ENCODE peak calls at places on chromosomes 2 and 18, in seven cellular contexts. Q is Peyer's patch, E is left ventricle myocardium superior, B is anterior cingulate cortex, L is NCI-H748 treated with DMSO at 0.1 percent for 48 hours, D is NCI-H1694 treated with DMSO at 0.1 percent for 48 hours, C is KG1. P is an unnamed sample.

GRCh38 chr2:118954297-118955060 is 12.5 kb downstream of the MARCO start:
- DNase-seq in Q (no peak), E (no peak), B (no peak), L (no peak), D (no peak), C (no peak), P (no peak)

GRCh38 chr2:202758638-202759037 is 112.9 kb downstream of the ICA1L start:
- DNase-seq in Q (no peak), E (no peak), B (no peak), L (no peak), D (no peak), C (no peak), P (no peak)

GRCh38 chr2:170670651-170671050 is 44.5 kb upstream of the SP5 start:
- DNase-seq in Q (no peak), E (no peak), B (no peak), L (no peak), D (no peak), C (no peak), P (no peak)

GRCh38 chr2:9897331-9897737 is 54.1 kb downstream of the TAF1B start:
- DNase-seq in Q (peak), E (peak), B (no peak), L (no peak), D (no peak), C (no peak), P (peak)

GRCh38 chr2:79393806-79394484 is 118.9 kb upstream of the CTNNA2 start:
- DNase-seq in Q (no peak), E (no peak), B (peak), L (peak), D (no peak), C (no peak), P (no peak)

GRCh38 chr2:10481666-10482157 is 33.6 kb upstream of the ODC1 start:
- DNase-seq in Q (no peak), E (no peak), B (no peak), L (no peak), D (no peak), C (no peak), P (no peak)

GRCh38 chr2:34096552-34097171 is 497.6 kb upstream of the FAM98A start:
- DNase-seq in Q (no peak), E (no peak), B (peak), L (peak), D (peak), C (peak), P (no peak)

GRCh38 chr18:40810371-40810770 is 1144.7 kb upstream of the PIK3C3 start:
- DNase-seq in Q (no peak), E (no peak), B (no peak), L (no peak), D (no peak), C (no peak), P (no peak)

GRCh38 chr2:38648107-38648761 is 17.7 kb upstream of the GALM start:
- DNase-seq in Q (no peak), E (no peak), B (no peak), L (no peak), D (no peak), C (peak), P (no peak)

GRCh38 chr2:60230037-60230436 is 323.4 kb downstream of the BCL11A start:
- DNase-seq in Q (no peak), E (no peak), B (no peak), L (no peak), D (no peak), C (no peak), P (no peak)

GRCh38 chr2:221517362-221518121 is 54.6 kb downstream of the EPHA4 start:
- DNase-seq in Q (peak), E (peak), B (no peak), L (no peak), D (no peak), C (peak), P (peak)

GRCh38 chr2:197804758-197805597 is 585 bp downstream of the PLCL1 start:
- DNase-seq in Q (peak), E (peak), B (no peak), L (no peak), D (no peak), C (no peak), P (peak)

GRCh38 chr2:144890828-144891227 is 370.9 kb upstream of the ZEB2 start:
- DNase-seq in Q (no peak), E (no peak), B (no peak), L (peak), D (peak), C (no peak), P (no peak)

GRCh38 chr2:237154894-237155851 is 69.5 kb downstream of the COPS8 start:
- DNase-seq in Q (no peak), E (no peak), B (no peak), L (no peak), D (no peak), C (no peak), P (no peak)

GRCh38 chr2:204971219-204971907 is 426.1 kb downstream of the PARD3B start:
- DNase-seq in Q (no peak), E (no peak), B (no peak), L (no peak), D (no peak), C (peak), P (no peak)

GRCh38 chr2:230591850-230592249 is 120.8 kb upstream of the CAB39 start:
- DNase-seq in Q (no peak), E (no peak), B (no peak), L (no peak), D (no peak), C (no peak), P (no peak)

GRCh38 chr18:10234912-10235439 is 219.5 kb upstream of the APCDD1 start:
- DNase-seq in Q (no peak), E (no peak), B (no peak), L (no peak), D (no peak), C (no peak), P (no peak)

GRCh38 chr2:26088038-26088643 is 54.3 kb downstream of the RAB10 start:
- DNase-seq in Q (no peak), E (no peak), B (no peak), L (no peak), D (peak), C (no peak), P (no peak)

GRCh38 chr18:55265916-55266488 is 306.7 kb upstream of the CCDC68 start:
- DNase-seq in Q (no peak), E (no peak), B (no peak), L (no peak), D (no peak), C (no peak), P (no peak)

GRCh38 chr2:146412625-146413024 is 1432.2 kb upstream of the ACVR2A start:
- DNase-seq in Q (no peak), E (no peak), B (no peak), L (no peak), D (no peak), C (no peak), P (no peak)

GRCh38 chr18:74796928-74797576 is 199.4 kb downstream of the ZNF407 start:
- DNase-seq in Q (no peak), E (no peak), B (no peak), L (no peak), D (peak), C (no peak), P (no peak)